ENCODE peak calls at places on chromosomes 2 and 18, in four cellular contexts. D is NCI-H82, P is HL-60, K is bronchial epithelial cell. W is an unnamed sample.

GRCh38 chr2:239831272-239831731 is 193.8 kb downstream of the NDUFA10 start:
- DNase-seq in K (no peak), D (no peak), P (no peak), W (no peak)

GRCh38 chr2:149375801-149376349 is 45.5 kb downstream of the LYPD6 start:
- DNase-seq in P (no peak), D (no peak), K (no peak), W (no peak)

GRCh38 chr18:76351961-76352581 is 143.0 kb downstream of the ZNF516 start:
- DNase-seq in D (peak; percentile 72), K (peak; percentile 62), P (no peak), W (no peak)

GRCh38 chr2:158781562-158781961 is 13.6 kb upstream of the DAPL1 start:
- DNase-seq in K (peak; percentile 84), D (no peak), P (no peak), W (peak; percentile 42)

GRCh38 chr2:182049330-182049729 is 63.7 kb downstream of the PPP1R1C start:
- DNase-seq in P (no peak), D (no peak), K (no peak), W (peak; percentile 39)

GRCh38 chr2:36512705-36513104 is 85.3 kb downstream of the FEZ2 start:
- DNase-seq in P (no peak), K (no peak), D (no peak), W (no peak)

GRCh38 chr18:46480187-46480586 is 176.8 kb downstream of the LOXHD1 start:
- DNase-seq in P (no peak), D (no peak), K (no peak), W (no peak)

GRCh38 chr2:39609917-39610316 is 55.8 kb upstream of the TMEM178A start:
- DNase-seq in D (no peak), P (no peak), K (no peak), W (no peak)

GRCh38 chr2:37645363-37645762 is 26.1 kb downstream of the CDC42EP3 start:
- DNase-seq in K (peak; percentile 72), P (peak; percentile 25), D (no peak), W (no peak)

GRCh38 chr18:59960272-59960671 is 60.5 kb downstream of the PMAIP1 start:
- DNase-seq in P (no peak), K (no peak), D (no peak), W (no peak)

GRCh38 chr18:77647472-77647871 is 397.8 kb downstream of the GALR1 start:
- DNase-seq in P (peak; percentile 28), D (no peak), K (no peak), W (no peak)

GRCh38 chr2:204033601-204034495 is 97.3 kb downstream of the ICOS start:
- DNase-seq in P (no peak), D (no peak), K (no peak), W (no peak)

GRCh38 chr18:48819276-48819675 is 131.5 kb downstream of the SMAD7 start:
- DNase-seq in K (no peak), D (no peak), P (no peak), W (no peak)

GRCh38 chr2:103232882-103233281 is 471.1 kb downstream of the TMEM182 start:
- DNase-seq in K (peak; percentile 5), D (no peak), P (no peak), W (no peak)

GRCh38 chr18:80246656-80247402 is 485 bp downstream of the PARD6G start:
- DNase-seq in D (peak; percentile 56), P (no peak), K (peak; percentile 40), W (no peak)

GRCh38 chr2:197163755-197164753 is 146.5 kb downstream of the ANKRD44 start:
- DNase-seq in D (no peak), K (no peak), P (no peak), W (no peak)

GRCh38 chr2:101040761-101041160 is 38.7 kb downstream of the RPL31 start:
- DNase-seq in P (peak; percentile 39), K (no peak), D (no peak), W (no peak)

GRCh38 chr2:127048969-127049897 is 57.7 kb downstream of the BIN1 start:
- DNase-seq in D (no peak), K (no peak), P (no peak), W (no peak)

W was measured in OCI-M1.